ENCODE peak calls at places on chromosomes 12 and 14, in five cellular contexts. W, X, Y, T and U are unnamed samples.

GRCh38 chr12:30823140-30823669 is 68.5 kb upstream of the CAPRIN2 start:
- DNase-seq in W (peak; percentile 44), X (no peak), Y (no peak), T (peak; percentile 68), U (peak; percentile 57)

GRCh38 chr12:29516431-29516875 is 19.0 kb upstream of the OVCH1 start:
- DNase-seq in W (no peak), X (no peak), Y (no peak), T (no peak), U (no peak)

GRCh38 chr14:37901978-37902377 is 305.7 kb upstream of the SSTR1 start:
- DNase-seq in W (no peak), X (no peak), Y (no peak), T (no peak), U (no peak)

GRCh38 chr14:89284368-89285058 is 132.5 kb downstream of the FOXN3 start:
- DNase-seq in W (no peak), X (no peak), Y (no peak), T (no peak), U (no peak)

GRCh38 chr14:35400707-35401421 is 3.7 kb downstream of the NFKBIA start:
- DNase-seq in W (no peak), X (no peak), Y (no peak), T (no peak), U (peak; percentile 84)

GRCh38 chr12:116964004-116964739 is 53.4 kb downstream of the FBXW8 start:
- DNase-seq in W (no peak), X (no peak), Y (no peak), T (no peak), U (no peak)

GRCh38 chr12:26212356-26212755 is 17.0 kb downstream of the SSPN start:
- DNase-seq in W (no peak), X (no peak), Y (no peak), T (no peak), U (no peak)

GRCh38 chr12:50981319-50982239 is 29.2 kb downstream of the HIGD1C start:
- DNase-seq in W (peak; percentile 36), X (no peak), Y (no peak), T (no peak), U (no peak)

GRCh38 chr14:72126561-72126960 is 194.3 kb downstream of the RGS6 start:
- DNase-seq in W (no peak), X (no peak), Y (no peak), T (no peak), U (no peak)

GRCh38 chr12:120710805-120711296 is 593 bp downstream of the UNC119B start:
- DNase-seq in W (peak; percentile 51), X (no peak), Y (peak; percentile 53), T (peak; percentile 58), U (peak; percentile 42)

GRCh38 chr12:117093431-117093830 is 5.8 kb downstream of the TESC start:
- DNase-seq in W (no peak), X (no peak), Y (no peak), T (no peak), U (no peak)

GRCh38 chr14:32044454-32044853 is 32.6 kb upstream of the ARHGAP5 start:
- DNase-seq in W (no peak), X (no peak), Y (peak; percentile 39), T (no peak), U (no peak)

GRCh38 chr14:101061411-101062064 is 158.0 kb upstream of the RTL1 start:
- DNase-seq in W (no peak), X (no peak), Y (no peak), T (no peak), U (no peak)

GRCh38 chr14:24634158-24634557 is at the start of gene GZMB:
- DNase-seq in W (no peak), X (no peak), Y (no peak), T (no peak), U (peak; percentile 98)

GRCh38 chr14:92945959-92946846 is 23.3 kb downstream of the CHGA start:
- DNase-seq in W (peak; percentile 91), X (no peak), Y (peak; percentile 92), T (no peak), U (no peak)

GRCh38 chr14:104604461-104605449 is at the start of gene TMEM179:
- DNase-seq in W (no peak), X (no peak), Y (no peak), T (peak; percentile 88), U (no peak)

GRCh38 chr14:103995876-103996275 is 53.5 kb upstream of the RD3L start:
- DNase-seq in W (no peak), X (no peak), Y (no peak), T (no peak), U (no peak)

GRCh38 chr12:21372602-21373001 is at the start of gene IAPP:
- DNase-seq in W (no peak), X (no peak), Y (no peak), T (no peak), U (no peak)

GRCh38 chr12:31029916-31030562 is 43.6 kb upstream of the DDX11 start:
- DNase-seq in W (no peak), X (no peak), Y (no peak), T (no peak), U (no peak)

GRCh38 chr14:86057018-86057667 is 527.2 kb downstream of the FLRT2 start:
- DNase-seq in W (no peak), X (no peak), Y (no peak), T (peak; percentile 35), U (peak; percentile 47)

GRCh38 chr14:25833341-25834121 is 764.3 kb downstream of the NOVA1 start:
- DNase-seq in W (peak; percentile 49), X (no peak), Y (no peak), T (peak; percentile 54), U (peak; percentile 9)

GRCh38 chr12:53793221-53793620 is 41.4 kb upstream of the CISTR start:
- DNase-seq in W (no peak), X (no peak), Y (no peak), T (no peak), U (no peak)

GRCh38 chr12:125140918-125141573 is 75.8 kb downstream of the AACS start:
- DNase-seq in W (no peak), X (no peak), Y (peak; percentile 54), T (no peak), U (no peak)

GRCh38 chr12:7017870-7018349 is 366 bp downstream of the LPCAT3 start:
- DNase-seq in W (peak; percentile 54), X (no peak), Y (no peak), T (peak; percentile 77), U (peak; percentile 51)

GRCh38 chr14:68819260-68819691 is 26.4 kb upstream of the ZFP36L1 start:
- DNase-seq in W (peak; percentile 67), X (no peak), Y (no peak), T (peak; percentile 41), U (peak; percentile 78)

GRCh38 chr12:93032748-93033147 is 103.7 kb upstream of the EEA1 start:
- DNase-seq in W (no peak), X (no peak), Y (no peak), T (no peak), U (no peak)

DNA sequence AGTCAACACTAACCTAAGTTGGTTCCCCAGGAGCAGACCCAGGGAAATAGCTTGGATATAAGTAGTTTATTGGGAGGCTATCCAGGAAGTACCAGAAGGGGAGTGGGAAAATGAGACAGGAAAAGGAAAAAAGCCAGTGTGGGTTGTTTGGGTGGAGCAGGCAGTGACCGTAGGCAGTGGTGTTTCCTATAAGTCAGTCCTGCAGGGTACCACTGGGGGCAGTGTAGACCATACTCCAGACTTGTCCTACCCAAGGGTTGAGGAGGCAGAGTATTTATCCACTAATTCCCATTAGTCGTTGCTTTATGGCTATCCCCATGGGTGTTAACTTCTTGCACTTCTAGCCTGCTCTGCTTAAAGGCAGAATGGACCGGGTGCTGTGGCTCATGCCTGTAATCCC is 6.4 kb upstream of the CCDC60 start:
- DNase-seq in W (peak; percentile 19), X (no peak), Y (peak; percentile 40), T (peak; percentile 22), U (peak; percentile 3)
- TF ChIP-seq CTCF in W (peak; percentile 31), X (peak; percentile 80), Y (no peak), T (peak; percentile 31), U (no peak)

GRCh38 chr14:66662374-66662773 is 154.4 kb downstream of the GPHN start:
- DNase-seq in W (no peak), X (no peak), Y (peak; percentile 39), T (no peak), U (no peak)
- TF ChIP-seq CTCF in W (no peak), X (peak; percentile 36), Y (peak; percentile 45), T (peak; percentile 26), U (peak; percentile 30)

GRCh38 chr14:80356413-80356812 is 145.1 kb upstream of the DIO2 start:
- DNase-seq in W (no peak), X (no peak), Y (peak; percentile 5), T (no peak), U (peak; percentile 1)
- TF ChIP-seq CTCF in W (peak; percentile 13), X (peak; percentile 34), Y (no peak), T (peak; percentile 41), U (no peak)

DNA sequence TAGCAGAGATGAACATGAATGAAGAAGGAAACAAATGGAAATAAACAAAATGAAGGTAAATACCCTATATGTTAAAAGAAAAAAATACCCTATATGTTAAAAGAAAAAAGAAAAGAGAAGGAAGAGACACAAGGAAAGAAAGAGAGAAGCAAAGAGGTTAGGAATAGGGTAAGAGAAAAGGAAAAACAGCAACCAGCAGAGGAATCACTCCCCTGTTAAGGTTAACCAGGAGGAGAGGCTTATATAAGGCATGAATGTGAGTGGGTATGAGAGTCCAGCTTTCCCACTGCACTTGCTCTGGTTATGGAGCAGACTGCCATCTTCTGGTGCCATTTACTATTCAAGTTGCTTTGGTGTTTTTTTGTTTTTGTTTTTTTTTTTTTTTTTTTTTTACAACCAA is 3.1 kb downstream of the PPP1R3E start:
- DNase-seq in W (no peak), X (no peak), Y (no peak), T (no peak), U (no peak)
- TF ChIP-seq CTCF in W (no peak), X (peak; percentile 35), Y (no peak), T (peak; percentile 8), U (peak; percentile 30)

DNA sequence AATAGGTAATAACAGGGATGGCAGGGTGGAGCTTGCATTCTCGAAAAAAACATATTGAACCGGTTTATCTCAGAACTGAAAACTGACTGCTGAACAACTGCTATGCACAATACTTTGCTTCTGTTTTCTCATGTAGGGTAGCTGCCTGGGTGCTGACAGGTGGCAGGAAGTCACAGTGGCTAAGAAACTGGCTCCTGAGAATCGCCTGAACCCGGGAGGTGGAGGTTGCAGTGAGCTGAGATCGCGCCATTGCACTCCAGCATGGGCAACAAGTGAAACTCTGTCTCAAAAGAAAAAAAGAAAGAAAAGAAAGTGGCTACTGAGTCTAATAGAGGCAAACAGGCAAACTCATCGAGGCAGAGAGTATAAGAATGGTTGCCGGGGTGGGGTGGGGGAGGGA is 113.1 kb downstream of the CCDC60 start:
- DNase-seq in W (no peak), X (peak; percentile 52), Y (no peak), T (no peak), U (no peak)
- TF ChIP-seq CTCF in W (no peak), X (no peak), Y (no peak), T (no peak), U (no peak)